ENCODE peak calls at places on chromosomes 4 and X, in five cellular contexts. X, H, O, U and Z are unnamed samples.

GRCh38 chr4:147313114-147313513 is 167.8 kb upstream of the EDNRA start:
- DNase-seq in O (no peak), U (no peak), H (no peak), X (no peak), Z (no peak)

GRCh38 chrX:77962068-77962902 is 7.2 kb downstream of the PGAM4 start:
- DNase-seq in U (peak), H (no peak), X (no peak), O (no peak), Z (no peak)

GRCh38 chr4:128060130-128060619 is 937 bp upstream of the LARP1B start:
- DNase-seq in U (peak), X (no peak), O (peak), H (no peak), Z (no peak)

GRCh38 chr4:184475096-184475461 is 729 bp upstream of the IRF2 start:
- DNase-seq in H (no peak), X (peak), O (peak), U (peak), Z (no peak)

GRCh38 chrX:149829751-149830191 is 48.0 kb downstream of the MAGEA9 start:
- DNase-seq in U (peak), O (peak), H (no peak), X (no peak), Z (no peak)

GRCh38 chr4:109406337-109406931 is 27.2 kb upstream of the SEC24B start:
- DNase-seq in H (peak), X (no peak), O (peak), U (peak), Z (no peak)

GRCh38 chr4:89371614-89372013 is 64.0 kb upstream of the GPRIN3 start:
- DNase-seq in H (no peak), U (no peak), X (no peak), O (no peak), Z (no peak)

GRCh38 chr4:182141623-182142022 is 101.6 kb upstream of the TENM3 start:
- DNase-seq in X (no peak), O (no peak), H (no peak), U (no peak), Z (no peak)